ENCODE peak calls at places on chromosomes 6 and 20, in four cellular contexts. L, N, K and V are unnamed samples.

GRCh38 chr6:104613416-104614001 is 246.2 kb downstream of the HACE1 start:
- DNase-seq in L (no peak), K (no peak), N (no peak), V (no peak)

GRCh38 chr6:121760191-121760590 is 324.7 kb downstream of the GJA1 start:
- DNase-seq in L (no peak), K (no peak), N (no peak), V (no peak)

GRCh38 chr6:27280064-27280539 is 32.0 kb downstream of the POM121L2 start:
- DNase-seq in N (peak), L (no peak), K (peak), V (no peak)

GRCh38 chr6:84332139-84333034 is 104.9 kb upstream of the CEP162 start:
- DNase-seq in N (no peak), L (no peak), K (no peak), V (no peak)

GRCh38 chr6:36929607-36930006 is 24.9 kb upstream of the PI16 start:
- DNase-seq in N (peak), L (peak), K (no peak), V (no peak)

GRCh38 chr6:93417421-93417996 is 1.9 kb downstream of the EPHA7 start:
- DNase-seq in L (no peak), N (peak), K (no peak), V (no peak)

GRCh38 chr6:39339557-39340555 is 17.4 kb upstream of the KCNK16 start:
- DNase-seq in N (no peak), L (no peak), K (no peak), V (no peak)

GRCh38 chr20:48761914-48762313 is 65.9 kb downstream of the PREX1 start:
- DNase-seq in L (no peak), N (no peak), K (no peak), V (no peak)

GRCh38 chr6:161961046-161961445 is 687.2 kb upstream of the AGPAT4 start:
- DNase-seq in N (no peak), K (no peak), L (no peak), V (no peak)

GRCh38 chr6:33577106-33577535 is 3.0 kb downstream of the BAK1 start:
- DNase-seq in K (no peak), L (peak), N (no peak), V (no peak)

GRCh38 chr6:150353445-150353844 is 15.4 kb upstream of the IYD start:
- DNase-seq in N (no peak), L (no peak), K (no peak), V (no peak)

GRCh38 chr6:22079788-22080187 is 217.0 kb downstream of the PRL start:
- DNase-seq in L (no peak), N (peak), K (no peak), V (no peak)

GRCh38 chr20:9392892-9393857 is 121.2 kb upstream of the LAMP5 start:
- DNase-seq in L (peak), N (peak), K (no peak), V (no peak)

GRCh38 chr6:14113951-14114350 is 3.6 kb upstream of the CD83 start:
- DNase-seq in L (no peak), K (no peak), N (no peak), V (no peak)

GRCh38 chr6:7911345-7911725 is 747 bp upstream of the TXNDC5 start:
- DNase-seq in K (no peak), N (no peak), L (no peak), V (no peak)

GRCh38 chr6:104537185-104537584 is 322.5 kb downstream of the HACE1 start:
- DNase-seq in N (no peak), K (no peak), L (no peak), V (no peak)

GRCh38 chr6:39880521-39881048 is 53.7 kb downstream of the MOCS1 start:
- DNase-seq in N (no peak), L (no peak), K (no peak), V (no peak)

GRCh38 chr20:1894471-1894950 is 696 bp upstream of the SIRPA start:
- DNase-seq in N (peak), K (no peak), L (peak), V (no peak)

GRCh38 chr6:24910850-24911712 is 24.7 kb downstream of the RIPOR2 start:
- DNase-seq in N (peak), L (peak), K (peak), V (peak)

GRCh38 chr6:28351493-28351925 is 1.8 kb downstream of the ZKSCAN3 start:
- DNase-seq in N (no peak), K (no peak), L (no peak), V (no peak)

GRCh38 chr6:150470131-150470530 is 101.3 kb downstream of the IYD start:
- DNase-seq in N (no peak), L (no peak), K (no peak), V (no peak)

GRCh38 chr20:61291166-61291829 is 39.2 kb downstream of the CDH4 start:
- DNase-seq in K (no peak), L (no peak), N (no peak), V (no peak)

GRCh38 chr20:61287583-61287982 is 35.5 kb downstream of the CDH4 start:
- DNase-seq in K (no peak), L (no peak), N (no peak), V (no peak)

GRCh38 chr20:61288331-61288784 is 36.3 kb downstream of the CDH4 start:
- DNase-seq in K (no peak), N (no peak), L (no peak), V (no peak)

GRCh38 chr20:61290721-61291120 is 38.7 kb downstream of the CDH4 start:
- DNase-seq in K (no peak), L (no peak), N (no peak), V (no peak)

DNA sequence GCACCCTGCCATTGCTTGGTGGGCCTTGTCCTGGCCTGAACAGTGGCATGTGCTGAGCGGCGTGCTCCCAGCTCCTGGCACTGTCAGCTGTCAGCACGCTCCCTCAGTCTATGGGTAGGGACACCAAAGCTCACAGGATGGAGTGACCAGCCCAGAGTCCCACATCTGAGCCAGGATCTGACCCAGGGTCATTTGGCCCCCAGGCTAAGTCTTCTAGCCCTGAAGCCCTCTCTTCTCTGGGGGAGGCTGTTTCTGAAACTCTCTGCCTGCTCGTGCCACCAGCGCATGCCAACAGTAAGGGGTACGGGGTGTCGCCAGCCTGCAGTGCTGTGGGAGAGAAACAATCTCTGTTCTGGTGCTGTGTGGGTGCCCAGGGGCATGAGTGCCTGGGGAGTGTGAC is 37.1 kb downstream of the CDH4 start:
- DNase-seq in K (no peak), L (no peak), N (no peak), V (no peak)
- TF ChIP-seq CTCF in K (no peak), L (no peak), N (no peak), V (no peak)

GRCh38 chr20:34473262-34473883 is 42.8 kb upstream of the DYNLRB1 start:
- DNase-seq in N (peak), L (peak), K (peak), V (no peak)
- TF ChIP-seq CTCF in N (peak), L (no peak), K (peak), V (no peak)

DNA sequence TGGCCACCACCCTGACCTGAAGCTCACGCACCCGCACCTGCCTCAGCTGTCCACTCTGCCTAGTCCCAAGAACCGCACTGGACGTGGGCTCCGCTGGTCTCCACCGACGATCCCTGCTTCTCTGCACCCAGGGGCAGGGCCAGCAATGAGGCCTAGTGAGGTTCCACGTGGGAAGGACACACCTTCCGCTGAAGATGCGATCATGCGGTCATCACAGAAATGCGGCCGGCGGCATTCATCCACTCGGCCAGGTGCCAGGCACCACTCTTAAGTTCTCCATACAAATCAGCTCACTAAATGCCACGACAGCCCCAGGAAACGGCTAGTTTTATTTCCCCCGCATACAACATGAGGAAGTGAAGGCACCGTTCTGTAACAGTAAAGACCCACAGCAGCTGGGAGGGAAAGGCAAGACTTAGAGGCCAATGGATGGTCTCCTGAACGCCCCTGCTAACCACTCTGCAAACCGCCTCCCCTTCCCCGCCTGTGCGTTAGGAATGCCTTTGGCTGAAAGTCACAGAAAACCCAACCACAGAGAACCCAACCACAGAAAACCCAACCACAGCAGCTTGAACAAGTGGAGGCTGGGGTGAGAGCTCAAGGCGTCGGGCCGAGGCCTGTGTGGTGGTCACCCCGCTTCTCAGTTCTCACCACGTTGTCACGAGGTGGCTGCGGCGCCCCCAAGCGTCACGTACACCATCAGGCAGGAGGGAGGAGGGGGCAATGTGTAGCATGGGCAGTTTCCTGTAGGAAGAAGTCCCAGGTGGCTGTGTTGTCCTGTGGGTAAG is 204.4 kb downstream of the TAF4 start:
- DNase-seq in L (no peak), K (no peak), N (no peak), V (no peak)
- TF ChIP-seq CTCF in L (no peak), K (no peak), N (no peak), V (no peak)

GRCh38 chr20:19995220-19995863 is 21.8 kb upstream of the NAA20 start:
- DNase-seq in N (peak), L (peak), K (peak), V (no peak)
- TF ChIP-seq CTCF in N (peak), L (peak), K (peak), V (peak)

GRCh38 chr20:19943021-19943659 is 74.0 kb upstream of the NAA20 start:
- DNase-seq in K (no peak), L (no peak), N (no peak), V (no peak)

GRCh38 chr20:19944772-19945459 is 72.2 kb upstream of the NAA20 start:
- DNase-seq in N (peak), K (no peak), L (no peak), V (no peak)

GRCh38 chr20:19940945-19941590 is 76.1 kb upstream of the NAA20 start:
- DNase-seq in L (no peak), K (no peak), N (no peak), V (no peak)

GRCh38 chr20:19945732-19946670 is 71.2 kb upstream of the NAA20 start:
- DNase-seq in K (no peak), L (no peak), N (no peak), V (no peak)

GRCh38 chr20:19942611-19943010 is 74.6 kb upstream of the NAA20 start:
- DNase-seq in N (no peak), K (no peak), L (no peak), V (no peak)
- TF ChIP-seq CTCF in N (no peak), K (no peak), L (no peak), V (no peak)

DNA sequence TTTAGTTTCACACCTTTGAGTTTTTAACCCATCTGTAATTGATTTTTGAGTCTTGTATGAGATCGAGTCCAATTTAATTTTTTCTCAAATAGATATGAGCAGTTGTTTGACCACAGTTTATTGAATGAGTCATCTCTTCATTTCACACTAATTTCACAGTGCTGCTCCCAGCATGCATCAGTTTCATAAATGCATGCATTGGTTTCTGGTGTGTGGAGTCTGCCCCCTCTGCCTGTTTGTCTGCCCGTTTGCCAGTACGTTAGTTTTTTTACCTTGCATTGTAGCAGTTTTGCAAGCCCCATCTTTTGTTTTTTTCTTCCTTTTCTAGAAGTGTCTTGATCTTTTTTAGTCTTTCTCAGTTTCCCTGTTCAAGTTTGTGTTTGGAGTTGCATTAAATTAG is 11.9 kb downstream of the SLX4IP start:
- DNase-seq in L (no peak), N (peak), K (no peak), V (peak)
- TF ChIP-seq CTCF in L (no peak), N (no peak), K (no peak), V (no peak)